ENCODE peak calls at places on chromosomes 3 and 15, in nine cellular contexts. Z is tibial artery, Q is uterus, E is B cell, O is left ventricle myocardium inferior, W is AG04450, U is lower lobe of right lung, D is upper lobe of right lung, J is ovary. T is an unnamed sample.

GRCh38 chr3:11367116-11367781 is 95.1 kb downstream of the ATG7 start:
- DNase-seq in O (peak; percentile 29), U (no peak), Z (no peak), E (no peak), Q (peak; percentile 62), W (no peak), D (no peak), J (peak; percentile 71), T (no peak)

GRCh38 chr3:182133752-182134151 is 422.0 kb downstream of the SOX2 start:
- DNase-seq in Z (no peak), W (no peak), D (no peak), J (no peak), E (no peak), U (no peak), O (no peak), Q (no peak), T (no peak)

GRCh38 chr3:47984089-47984759 is 32.0 kb downstream of the MAP4 start:
- DNase-seq in Z (no peak), U (no peak), Q (no peak), D (no peak), O (no peak), W (peak; percentile 42), J (no peak), E (no peak), T (no peak)

GRCh38 chr15:88337993-88338392 is 81.5 kb upstream of the NTRK3 start:
- DNase-seq in Z (no peak), U (no peak), Q (no peak), J (no peak), W (no peak), D (no peak), O (no peak), E (no peak), T (no peak)

GRCh38 chr3:187955076-187955952 is 198.6 kb upstream of the LPP start:
- DNase-seq in Q (peak; percentile 34), J (peak; percentile 18), W (peak; percentile 65), D (no peak), Z (peak; percentile 79), E (no peak), O (no peak), U (no peak), T (no peak)

GRCh38 chr3:115960799-115961198 is 337.5 kb downstream of the GAP43 start:
- DNase-seq in Q (peak; percentile 18), J (no peak), O (no peak), E (no peak), D (no peak), W (no peak), U (no peak), Z (no peak), T (peak; percentile 24)

GRCh38 chr15:70099966-70100494 is 2.3 kb upstream of the TLE3 start:
- DNase-seq in D (no peak), J (no peak), W (no peak), O (no peak), Q (no peak), E (no peak), U (no peak), Z (no peak), T (peak; percentile 59)

GRCh38 chr3:48402281-48402732 is 27.6 kb downstream of the PLXNB1 start:
- DNase-seq in Z (peak; percentile 99), J (peak; percentile 83), Q (peak; percentile 95), O (peak; percentile 64), D (peak; percentile 65), W (peak; percentile 77), E (no peak), U (peak; percentile 64), T (no peak)

GRCh38 chr15:52445954-52446353 is 82.7 kb downstream of the MYO5A start:
- DNase-seq in Q (no peak), D (no peak), W (no peak), E (no peak), Z (no peak), U (no peak), O (no peak), J (no peak), T (no peak)

GRCh38 chr15:70316059-70316600 is 218.4 kb upstream of the TLE3 start:
- DNase-seq in Z (no peak), U (no peak), J (no peak), E (no peak), W (no peak), O (no peak), Q (peak; percentile 50), D (no peak), T (no peak)

GRCh38 chr3:177640319-177640997 is 443.2 kb upstream of the TBL1XR1 start:
- DNase-seq in Q (no peak), W (no peak), O (no peak), Z (no peak), J (no peak), E (no peak), D (no peak), U (no peak), T (no peak)

GRCh38 chr15:27821273-27821672 is 277.8 kb downstream of the OCA2 start:
- DNase-seq in D (no peak), Z (no peak), W (no peak), U (no peak), O (no peak), J (no peak), E (no peak), Q (no peak), T (no peak)

GRCh38 chr3:99108508-99108907 is 207.0 kb upstream of the DCBLD2 start:
- DNase-seq in W (peak; percentile 91), U (no peak), E (no peak), D (no peak), Z (no peak), O (no peak), J (no peak), Q (no peak), T (no peak)

GRCh38 chr3:157119369-157119951 is 40.5 kb downstream of the CCNL1 start:
- DNase-seq in Z (no peak), U (no peak), E (no peak), O (no peak), W (no peak), D (no peak), Q (no peak), J (no peak), T (no peak)

GRCh38 chr15:92693922-92694331 is 38.4 kb upstream of the FAM174B start:
- DNase-seq in E (no peak), J (no peak), Z (no peak), Q (no peak), U (no peak), D (no peak), O (no peak), W (no peak), T (no peak)
- TF ChIP-seq CTCF in E (no peak), J (no peak), Z (no peak), Q (no peak), U (no peak), D (no peak), O (peak; percentile 44), W (peak; percentile 47), T (peak; percentile 7)

GRCh38 chr15:69074011-69074842 is 59.7 kb downstream of the NOX5 start:
- DNase-seq in E (no peak), U (peak; percentile 74), W (no peak), O (peak; percentile 70), J (no peak), D (peak; percentile 80), Z (no peak), Q (peak; percentile 28), T (no peak)
- TF ChIP-seq CTCF in E (no peak), U (no peak), W (peak; percentile 14), O (peak; percentile 30), J (no peak), D (peak; percentile 11), Z (no peak), Q (no peak), T (no peak)

DNA sequence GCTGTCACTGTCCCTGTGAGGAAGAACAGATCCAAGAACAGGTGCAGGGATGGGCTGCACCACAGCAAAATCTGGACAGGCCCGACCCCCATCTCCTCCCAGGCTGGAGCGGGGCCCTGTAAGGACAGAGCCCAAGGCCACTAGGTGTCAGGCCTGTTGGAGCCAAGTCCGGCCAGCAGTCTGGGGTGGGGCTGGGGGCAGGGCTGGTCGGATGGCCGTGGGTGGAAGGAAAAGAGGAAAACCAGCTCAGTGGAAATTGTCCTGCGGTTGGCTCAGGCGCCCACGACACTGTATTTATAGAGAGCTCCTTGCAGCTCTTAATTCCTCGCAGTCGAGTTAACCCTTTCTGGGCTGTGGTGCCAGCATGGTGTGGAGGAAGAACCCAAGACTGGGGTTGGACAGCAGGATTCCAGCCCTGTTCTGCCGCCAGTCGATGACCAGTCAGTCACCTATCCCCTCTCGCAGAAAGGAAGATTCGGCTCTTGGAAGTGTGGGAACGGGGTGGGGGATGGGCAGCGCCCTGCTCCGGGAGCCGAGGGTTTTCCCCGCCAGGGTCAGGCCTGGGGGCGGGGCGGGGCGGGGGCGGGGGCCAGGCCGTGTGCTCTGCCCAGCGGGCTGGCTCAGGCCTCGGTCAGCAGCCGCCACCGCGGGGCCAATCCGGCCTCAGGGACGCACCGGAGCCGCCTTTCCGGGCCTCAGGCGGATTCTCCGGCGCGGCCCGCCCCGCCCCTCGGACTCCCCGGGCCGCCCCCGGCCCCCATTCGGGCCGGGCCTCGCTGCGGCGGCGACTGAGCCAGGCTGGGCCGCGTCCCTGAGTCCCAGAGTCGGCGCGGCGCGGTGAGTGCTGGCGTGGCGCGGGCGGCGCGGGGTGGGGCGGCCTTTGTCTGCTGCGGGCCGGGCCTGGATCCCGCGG is at the start of gene CD276:
- DNase-seq in J (peak; percentile 82), U (peak; percentile 90), W (no peak), O (peak; percentile 83), Z (peak; percentile 93), Q (peak; percentile 68), E (peak; percentile 55), D (peak; percentile 91), T (peak; percentile 88)
- TF ChIP-seq CTCF in J (no peak), U (peak; percentile 32), W (peak; percentile 21), O (peak; percentile 41), Z (peak; percentile 37), Q (no peak), E (no peak), D (peak; percentile 33), T (peak; percentile 30)

GRCh38 chr3:58708116-58708791 is 41.7 kb upstream of the FAM3D start:
- DNase-seq in O (no peak), E (no peak), Q (no peak), U (no peak), Z (no peak), W (no peak), D (no peak), J (no peak), T (no peak)

GRCh38 chr3:58711871-58712270 is 45.3 kb upstream of the FAM3D start:
- DNase-seq in Z (no peak), J (no peak), W (no peak), E (no peak), D (no peak), Q (no peak), O (no peak), U (no peak), T (no peak)

GRCh38 chr3:58704745-58705144 is 38.2 kb upstream of the FAM3D start:
- DNase-seq in Q (no peak), D (no peak), U (no peak), J (no peak), Z (no peak), E (no peak), O (no peak), W (no peak), T (no peak)

GRCh38 chr3:58706395-58706794 is 39.8 kb upstream of the FAM3D start:
- DNase-seq in U (no peak), J (no peak), E (no peak), Z (no peak), D (no peak), W (no peak), O (no peak), Q (no peak), T (no peak)

DNA sequence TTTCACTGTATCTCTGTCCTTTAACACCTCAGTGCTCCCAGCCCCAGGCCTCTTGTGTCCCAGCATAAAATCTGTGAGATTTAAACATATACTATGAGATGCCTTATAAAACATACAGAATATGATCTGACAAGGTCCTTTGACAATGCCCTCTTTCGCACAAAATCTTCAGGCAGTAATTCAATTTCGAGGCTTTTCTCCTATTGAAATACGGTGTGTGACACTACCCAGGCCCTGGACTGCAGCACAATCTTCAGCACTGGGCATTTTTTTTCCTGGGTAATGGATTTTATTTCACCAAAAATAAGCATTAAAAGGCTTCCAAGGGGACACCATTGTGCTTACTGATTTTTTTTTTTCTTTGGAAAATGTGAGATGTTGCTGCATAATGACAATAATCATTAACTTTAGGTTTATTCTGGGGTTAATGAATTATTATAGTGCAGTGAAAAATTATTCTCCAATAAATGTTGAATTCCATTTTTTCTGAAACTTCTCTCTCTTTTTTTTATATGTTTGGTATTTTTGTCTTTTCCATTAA is 40.9 kb upstream of the FAM3D start:
- DNase-seq in U (no peak), D (no peak), Q (no peak), J (no peak), E (no peak), Z (no peak), O (no peak), W (no peak), T (no peak)
- TF ChIP-seq CTCF in U (no peak), D (no peak), Q (no peak), J (no peak), E (no peak), Z (no peak), O (no peak), W (no peak), T (no peak)

T was measured in GM13977.